ENCODE peak calls at places on chromosomes 2 and 18, in six cellular contexts. Q is coronary artery, A is H9, E is astrocyte of the spinal cord, D is epithelial cell of esophagus, H is foreskin fibroblast. R is an unnamed sample.

GRCh38 chr2:215605214-215605613 is 169.3 kb upstream of the FN1 start:
- DNase-seq in A (no peak), E (no peak), Q (no peak), H (no peak), D (no peak), R (no peak)

GRCh38 chr2:153819501-153819900 is 52.2 kb upstream of the GALNT13 start:
- DNase-seq in A (peak; percentile 46), Q (no peak), E (no peak), D (peak; percentile 10), H (no peak), R (no peak)

GRCh38 chr2:8479298-8479697 is 202.6 kb upstream of the ID2 start:
- DNase-seq in A (no peak), H (no peak), Q (no peak), E (no peak), D (no peak), R (no peak)

GRCh38 chr2:132037527-132038178 is 124.1 kb downstream of the ANKRD30BL start:
- DNase-seq in E (peak; percentile 5), Q (no peak), A (peak; percentile 68), H (no peak), D (peak; percentile 4), R (peak; percentile 10)

GRCh38 chr2:86360781-86361180 is 23.4 kb upstream of the REEP1 start:
- DNase-seq in H (no peak), A (no peak), E (no peak), D (no peak), Q (no peak), R (no peak)

GRCh38 chr2:47272031-47272864 is 117.1 kb upstream of the STPG4 start:
- DNase-seq in A (peak; percentile 83), H (peak; percentile 54), D (peak; percentile 46), E (peak; percentile 53), Q (peak; percentile 79), R (peak; percentile 93)

GRCh38 chr18:11387880-11388279 is 221.5 kb upstream of the SLC35G4 start:
- DNase-seq in H (peak; percentile 23), D (peak; percentile 0), E (no peak), A (peak; percentile 46), Q (no peak), R (peak; percentile 34)

GRCh38 chr2:32479224-32479623 is 122.4 kb downstream of the BIRC6 start:
- DNase-seq in H (peak; percentile 11), E (peak; percentile 13), D (peak; percentile 9), A (no peak), Q (no peak), R (no peak)

GRCh38 chr2:83817511-83817910 is 641.6 kb downstream of the SUCLG1 start:
- DNase-seq in H (no peak), A (no peak), Q (no peak), E (no peak), D (peak; percentile 27), R (no peak)

GRCh38 chr2:202643012-202643858 is 8.5 kb downstream of the FAM117B start:
- DNase-seq in A (no peak), H (no peak), E (no peak), Q (no peak), D (no peak), R (peak; percentile 34)

DNA sequence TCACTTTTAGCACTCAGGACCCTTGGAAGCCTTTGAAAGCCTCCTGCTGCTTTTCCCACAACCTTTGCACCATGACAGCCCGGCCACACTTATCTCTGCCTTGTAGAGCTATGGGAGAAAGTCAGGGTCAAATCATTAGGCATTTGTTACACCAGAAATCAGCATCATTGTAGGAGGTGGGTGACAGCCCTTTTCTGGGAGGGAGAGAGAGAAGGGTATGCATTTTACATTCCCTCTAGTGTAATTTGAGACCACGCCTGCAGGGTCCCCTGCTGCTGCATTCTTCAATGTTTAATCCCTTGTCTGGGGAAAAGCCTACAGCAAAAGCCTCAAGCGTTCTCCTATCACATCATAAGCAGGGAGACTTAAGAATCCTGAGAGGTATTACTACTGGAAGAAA is 766.8 kb upstream of the FAM98A start:
- DNase-seq in H (no peak), A (peak; percentile 88), Q (no peak), D (no peak), E (peak; percentile 0), R (no peak)
- TF ChIP-seq CTCF in H (no peak), A (no peak), Q (no peak), D (no peak), E (no peak), R (no peak)

GRCh38 chr2:115183144-115183543 is 740.7 kb downstream of the DPP10 start:
- DNase-seq in A (peak; percentile 51), H (no peak), D (no peak), Q (no peak), E (no peak), R (no peak)
- TF ChIP-seq CTCF in A (peak; percentile 73), H (no peak), D (no peak), Q (no peak), E (no peak), R (no peak)

GRCh38 chr2:33681333-33681732 is 82.2 kb upstream of the FAM98A start:
- DNase-seq in D (no peak), A (no peak), E (peak; percentile 32), H (no peak), Q (no peak), R (no peak)
- TF ChIP-seq CTCF in D (no peak), A (peak; percentile 58), E (peak; percentile 29), H (peak; percentile 25), Q (no peak), R (no peak)

DNA sequence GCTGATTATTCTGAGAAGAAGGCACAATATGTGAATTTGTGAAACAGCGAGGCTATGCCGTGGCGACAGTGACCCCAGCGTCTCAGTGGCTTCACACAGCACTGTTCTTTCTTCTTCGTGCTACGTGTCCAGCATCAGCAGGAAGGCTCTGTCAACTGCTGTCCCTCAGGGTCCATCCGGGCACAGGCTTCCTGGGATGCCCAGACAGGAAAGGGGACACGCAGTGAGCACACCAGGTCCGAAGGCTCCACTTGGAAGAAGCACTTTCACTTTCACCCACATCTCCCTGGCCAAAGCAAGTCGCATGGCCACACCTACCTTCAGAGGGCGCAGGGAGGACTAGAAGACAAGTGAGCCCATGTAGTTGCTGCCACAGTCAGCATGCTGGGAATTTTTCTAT is 47.3 kb downstream of the PTGR3 start:
- DNase-seq in E (no peak), Q (peak; percentile 66), H (no peak), D (no peak), A (no peak), R (peak; percentile 52)
- TF ChIP-seq CTCF in E (no peak), Q (no peak), H (no peak), D (no peak), A (no peak), R (no peak)

GRCh38 chr18:6781846-6782245 is 52.3 kb downstream of the ARHGAP28 start:
- DNase-seq in E (peak; percentile 49), A (no peak), H (peak; percentile 21), D (peak; percentile 10), Q (no peak), R (no peak)

GRCh38 chr18:6781179-6781714 is 51.7 kb downstream of the ARHGAP28 start:
- DNase-seq in Q (no peak), H (no peak), E (no peak), A (no peak), D (no peak), R (no peak)

GRCh38 chr18:6785411-6785810 is 55.9 kb downstream of the ARHGAP28 start:
- DNase-seq in Q (no peak), H (no peak), D (no peak), E (no peak), A (no peak), R (no peak)

GRCh38 chr18:6785001-6785400 is 55.5 kb downstream of the ARHGAP28 start:
- DNase-seq in D (no peak), Q (no peak), A (no peak), H (no peak), E (peak; percentile 29), R (no peak)

GRCh38 chr18:6782861-6783260 is 53.3 kb downstream of the ARHGAP28 start:
- DNase-seq in Q (no peak), H (no peak), E (no peak), D (peak; percentile 29), A (no peak), R (no peak)
- TF ChIP-seq CTCF in Q (no peak), H (no peak), E (no peak), D (no peak), A (no peak), R (no peak)

GRCh38 chr2:39121523-39122063 is 742 bp upstream of the SOS1 start:
- DNase-seq in E (no peak), D (no peak), H (no peak), A (no peak), Q (no peak), R (no peak)
- TF ChIP-seq CTCF in E (no peak), D (no peak), H (no peak), A (no peak), Q (no peak), R (no peak)

DNA sequence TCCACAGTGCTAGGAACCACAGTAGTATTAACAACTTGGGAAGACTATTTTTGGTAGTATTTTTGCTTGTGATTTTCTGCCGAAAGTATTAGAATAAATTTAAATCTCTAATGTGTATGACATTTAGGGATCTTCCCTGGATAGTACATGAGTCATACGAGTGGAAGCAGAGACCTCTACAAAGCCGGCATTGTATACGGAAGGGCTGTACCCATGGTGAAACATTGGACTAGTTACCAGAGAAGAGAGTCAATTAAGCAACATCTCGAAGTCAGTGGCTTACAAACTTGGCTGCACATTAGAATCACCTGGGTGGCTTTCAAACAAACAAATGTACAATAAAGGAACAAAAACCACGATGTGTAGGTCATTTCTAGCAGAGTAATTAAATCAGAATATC is 1131.7 kb upstream of the LRRTM1 start:
- DNase-seq in H (no peak), Q (no peak), A (no peak), E (no peak), D (no peak), R (no peak)
- TF ChIP-seq CTCF in H (no peak), Q (no peak), A (no peak), E (no peak), D (no peak), R (no peak)

GRCh38 chr18:55390898-55391297 is 197.1 kb downstream of the TCF4 start:
- DNase-seq in E (no peak), D (no peak), H (no peak), Q (no peak), A (no peak), R (no peak)
- TF ChIP-seq CTCF in E (no peak), D (no peak), H (no peak), Q (no peak), A (no peak), R (no peak)

DNA sequence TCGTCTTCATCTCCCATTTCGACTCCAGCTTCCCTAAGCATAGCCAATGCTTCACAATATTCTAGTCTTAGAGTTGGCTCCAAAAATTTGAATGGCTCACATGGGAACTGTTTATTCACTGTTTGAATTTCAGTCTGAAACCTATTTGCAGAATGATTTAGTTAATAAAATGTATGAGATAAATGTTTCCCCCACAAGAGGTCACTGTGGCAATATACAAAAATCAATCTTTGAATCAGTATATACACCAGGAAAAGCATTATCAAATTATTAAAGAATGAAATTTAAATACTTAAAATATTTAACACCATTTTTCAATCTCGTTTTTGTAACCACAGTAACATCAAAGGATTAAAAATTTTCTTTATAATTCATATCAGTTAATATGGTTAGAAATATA is 40.0 kb upstream of the MCM6 start:
- DNase-seq in E (peak; percentile 60), Q (no peak), D (peak; percentile 35), A (no peak), H (no peak), R (peak; percentile 26)
- TF ChIP-seq CTCF in E (no peak), Q (no peak), D (peak; percentile 19), A (peak; percentile 64), H (peak; percentile 7), R (peak; percentile 8)

GRCh38 chr18:79555885-79556284 is 123.7 kb upstream of the CTDP1 start:
- DNase-seq in Q (no peak), D (no peak), E (no peak), A (peak; percentile 17), H (no peak), R (no peak)
- TF ChIP-seq CTCF in Q (no peak), D (no peak), E (no peak), A (no peak), H (no peak), R (no peak)